ENCODE peak calls at places on chromosome 14, in nine cellular contexts. Z, Q, N, A, J, M, K, R and W are unnamed samples.

GRCh38 chr14:71701990-71702389 is 230.2 kb upstream of the RGS6 start:
- DNase-seq in J (no peak), K (no peak), Q (no peak), A (no peak), R (no peak), N (no peak), M (no peak), Z (no peak), W (no peak)

GRCh38 chr14:93318927-93319326 is 13.9 kb downstream of the BTBD7 start:
- DNase-seq in A (no peak), R (no peak), Z (no peak), M (no peak), K (no peak), N (no peak), J (no peak), Q (no peak), W (no peak)

GRCh38 chr14:105067140-105067968 is 2.1 kb upstream of the GPR132 start:
- DNase-seq in A (no peak), Q (no peak), Z (no peak), N (no peak), K (no peak), R (no peak), M (no peak), J (no peak), W (no peak)

GRCh38 chr14:65850429-65851145 is 438.1 kb downstream of the FUT8 start:
- DNase-seq in N (no peak), J (no peak), M (no peak), Z (no peak), R (no peak), A (no peak), Q (no peak), K (no peak), W (no peak)

GRCh38 chr14:59020382-59020781 is 168.1 kb upstream of the DAAM1 start:
- DNase-seq in Q (peak; percentile 26), N (no peak), M (no peak), J (no peak), Z (peak; percentile 52), R (no peak), A (peak; percentile 38), K (no peak), W (no peak)

GRCh38 chr14:56061051-56061450 is 57.2 kb upstream of the PELI2 start:
- DNase-seq in Z (no peak), N (no peak), A (no peak), K (no peak), J (no peak), R (no peak), M (no peak), Q (no peak), W (no peak)

GRCh38 chr14:101975231-101975630 is 10.9 kb downstream of the DYNC1H1 start:
- DNase-seq in R (no peak), Q (no peak), Z (no peak), K (no peak), M (no peak), A (no peak), N (no peak), J (no peak), W (no peak)

GRCh38 chr14:34450958-34451357 is 11.1 kb downstream of the SPTSSA start:
- DNase-seq in R (no peak), N (no peak), Z (no peak), K (no peak), Q (no peak), J (no peak), A (no peak), M (no peak), W (no peak)

GRCh38 chr14:104604461-104605449 is at the start of gene TMEM179:
- DNase-seq in K (no peak), A (no peak), J (no peak), N (no peak), R (no peak), M (no peak), Q (no peak), Z (no peak), W (peak; percentile 54)

GRCh38 chr14:71452535-71452934 is 479.7 kb upstream of the RGS6 start:
- DNase-seq in J (no peak), Z (no peak), A (no peak), M (no peak), K (no peak), R (no peak), N (no peak), Q (no peak), W (no peak)

GRCh38 chr14:27386391-27386790 is 788.6 kb upstream of the NOVA1 start:
- DNase-seq in K (no peak), Q (no peak), J (no peak), R (no peak), Z (no peak), A (no peak), N (no peak), M (no peak), W (no peak)

GRCh38 chr14:72714094-72714493 is 179.8 kb downstream of the DPF3 start:
- DNase-seq in Q (no peak), R (no peak), Z (no peak), M (no peak), A (no peak), N (no peak), K (no peak), J (no peak), W (peak; percentile 57)

GRCh38 chr14:101248056-101248725 is 313.1 kb upstream of the DIO3 start:
- DNase-seq in R (no peak), K (no peak), Q (no peak), N (no peak), Z (no peak), A (no peak), J (no peak), M (no peak), W (no peak)

GRCh38 chr14:89121961-89122675 is 294.9 kb downstream of the FOXN3 start:
- DNase-seq in K (no peak), M (no peak), J (no peak), Q (no peak), N (no peak), R (no peak), A (no peak), Z (no peak), W (no peak)

GRCh38 chr14:32224731-32225377 is 21.8 kb upstream of the RNU6-8 start:
- DNase-seq in Q (no peak), M (no peak), Z (peak; percentile 44), N (no peak), A (peak; percentile 64), J (peak; percentile 30), R (peak; percentile 30), K (peak; percentile 29), W (no peak)

GRCh38 chr14:61768240-61768639 is 6.0 kb downstream of the SNAPC1 start:
- DNase-seq in Z (no peak), K (no peak), J (no peak), A (no peak), Q (no peak), R (no peak), N (no peak), M (no peak), W (no peak)

GRCh38 chr14:76947838-76948184 is 80.7 kb downstream of the IRF2BPL start:
- DNase-seq in J (no peak), A (no peak), N (no peak), K (no peak), Q (no peak), Z (no peak), R (no peak), M (no peak), W (no peak)

GRCh38 chr14:97039717-97040363 is 242.7 kb downstream of the VRK1 start:
- DNase-seq in M (no peak), R (no peak), A (no peak), N (no peak), Q (no peak), J (no peak), Z (no peak), K (no peak), W (peak; percentile 19)

DNA sequence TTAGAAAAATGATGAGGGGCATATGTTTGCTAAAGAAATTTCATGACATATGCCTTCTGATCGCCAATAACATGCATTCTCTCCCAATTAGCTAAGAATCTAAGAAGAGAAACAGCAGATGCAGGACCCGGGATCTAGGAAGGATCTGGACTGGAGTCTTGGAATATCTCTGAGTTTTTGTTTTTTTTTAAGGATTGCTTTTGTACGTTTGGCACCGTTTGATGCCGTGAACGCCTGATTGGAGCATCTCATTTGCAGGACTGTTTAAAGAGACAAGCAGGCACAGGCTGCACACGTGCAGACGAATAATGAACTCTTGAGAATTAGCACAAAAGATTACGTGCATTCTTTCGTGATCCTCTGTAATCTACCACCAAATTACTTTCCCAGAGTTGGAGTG is 13.6 kb downstream of the EML1 start:
- DNase-seq in R (no peak), A (no peak), N (no peak), J (no peak), K (no peak), M (no peak), Q (no peak), Z (no peak), W (no peak)
- TF ChIP-seq CTCF in R (no peak), A (no peak), N (no peak), J (no peak), K (no peak), M (no peak), Q (no peak), Z (no peak), W (no peak)

GRCh38 chr14:23351681-23352505 is 794 bp downstream of the SLC22A17 start:
- DNase-seq in M (no peak), K (no peak), R (no peak), J (no peak), Z (no peak), A (no peak), Q (no peak), N (no peak), W (no peak)
- TF ChIP-seq CTCF in M (no peak), K (no peak), R (no peak), J (no peak), Z (no peak), A (no peak), Q (no peak), N (no peak), W (no peak)

GRCh38 chr14:75150150-75150549 is 23.3 kb upstream of the NEK9 start:
- DNase-seq in R (no peak), Q (no peak), A (no peak), N (no peak), J (no peak), Z (no peak), K (no peak), M (no peak), W (no peak)
- TF ChIP-seq CTCF in R (no peak), Q (no peak), A (no peak), N (no peak), J (no peak), Z (no peak), K (no peak), M (no peak), W (no peak)

DNA sequence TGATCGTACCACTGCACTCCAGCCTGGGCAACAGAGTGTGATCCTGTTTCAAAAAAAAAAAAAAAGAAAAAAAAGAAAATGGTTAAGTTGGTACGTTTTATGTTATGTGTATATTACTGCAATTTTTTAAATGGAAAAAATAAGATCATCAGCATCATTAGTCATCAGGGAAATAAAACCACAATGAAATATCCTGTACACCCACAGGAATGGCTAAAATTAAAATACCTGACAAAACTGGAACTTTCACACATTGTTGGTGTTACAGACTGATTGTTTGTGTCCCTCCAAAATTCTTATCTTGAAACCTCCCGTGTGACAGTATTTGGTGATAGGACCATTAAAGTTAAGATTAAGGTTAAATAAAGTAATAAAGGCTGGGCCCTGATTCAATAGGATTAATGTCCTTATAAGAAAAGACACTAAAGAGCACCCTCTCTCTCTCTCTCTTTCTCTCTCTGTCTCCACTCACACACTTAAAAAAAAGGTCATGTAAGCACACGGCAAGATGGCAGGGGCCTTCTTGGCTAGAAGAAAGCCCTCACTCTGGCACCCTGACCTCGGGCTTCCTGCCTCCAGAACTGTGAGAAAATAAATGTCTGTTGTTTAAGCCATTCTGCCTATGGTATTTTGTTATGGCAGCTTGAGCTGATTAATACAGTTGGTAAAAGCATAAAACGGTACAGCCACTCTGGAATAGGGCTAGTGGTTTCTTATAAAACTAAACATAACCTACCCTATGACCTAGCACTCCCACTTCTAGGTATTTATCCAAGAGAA is 48.4 kb upstream of the ZFP36L1 start:
- DNase-seq in R (no peak), N (no peak), Z (peak; percentile 40), J (no peak), Q (no peak), A (no peak), K (no peak), M (no peak), W (no peak)
- TF ChIP-seq CTCF in R (no peak), N (no peak), Z (no peak), J (no peak), Q (no peak), A (no peak), K (no peak), M (no peak), W (no peak)